ENCODE peak calls at places on chromosomes 6 and 20, in five cellular contexts. N is lower lobe of right lung, Z is thoracic aorta, A is heart left ventricle, T is osteoblast. I is an unnamed sample.
A peak's percentile ranks its signal among the peaks of the same experiment; 100 is the strongest.

GRCh38 chr6:44009425-44010321 is 117.6 kb downstream of the MRPL14 start:
- DNase-seq in A (peak; percentile 69), Z (no peak), T (peak; percentile 58), N (no peak), I (peak; percentile 3)

GRCh38 chr20:62647521-62648317 is 5.4 kb downstream of the SLCO4A1 start:
- DNase-seq in T (no peak), A (no peak), Z (no peak), N (no peak), I (peak; percentile 87)

GRCh38 chr6:8195040-8195713 is 92.8 kb upstream of the EEF1E1 start:
- DNase-seq in T (no peak), A (no peak), Z (no peak), N (no peak), I (peak; percentile 39)

GRCh38 chr6:43887906-43888683 is 118.1 kb downstream of the VEGFA start:
- DNase-seq in A (no peak), Z (no peak), T (peak; percentile 47), N (no peak), I (peak; percentile 79)

GRCh38 chr6:160750276-160750689 is 48.2 kb downstream of the PLG start:
- DNase-seq in Z (no peak), N (no peak), T (peak; percentile 15), A (no peak), I (peak; percentile 33)

GRCh38 chr6:40936810-40937209 is 102.2 kb downstream of the UNC5CL start:
- DNase-seq in N (no peak), Z (no peak), T (peak; percentile 81), A (no peak), I (no peak)

GRCh38 chr20:53381568-53382262 is 211.9 kb downstream of the ZNF217 start:
- DNase-seq in Z (no peak), T (no peak), A (no peak), N (no peak), I (no peak)

GRCh38 chr20:50276119-50277063 is 85.8 kb downstream of the CEBPB start:
- DNase-seq in A (no peak), Z (no peak), T (peak; percentile 82), N (peak; percentile 78), I (no peak)

GRCh38 chr20:31449511-31450128 is 9.2 kb downstream of the DEFB123 start:
- DNase-seq in Z (no peak), A (no peak), T (no peak), N (no peak), I (no peak)
- H3K9me3 ChIP-seq in Z (no peaks in the 10 kb centered on the region), A (no peaks in the 10 kb centered on the region), T (no peaks in the 10 kb centered on the region), N (no peaks in the 10 kb centered on the region), I (no peaks in the 10 kb centered on the region)

GRCh38 chr6:16764188-16764950 is 3.1 kb upstream of the ATXN1 start:
- DNase-seq in A (no peak), Z (no peak), N (no peak), T (peak; percentile 81), I (no peak)
- TF ChIP-seq CTCF in A (no peak), Z (no peak), N (peak; percentile 30), T (peak; percentile 61), I (peak; percentile 41)

DNA sequence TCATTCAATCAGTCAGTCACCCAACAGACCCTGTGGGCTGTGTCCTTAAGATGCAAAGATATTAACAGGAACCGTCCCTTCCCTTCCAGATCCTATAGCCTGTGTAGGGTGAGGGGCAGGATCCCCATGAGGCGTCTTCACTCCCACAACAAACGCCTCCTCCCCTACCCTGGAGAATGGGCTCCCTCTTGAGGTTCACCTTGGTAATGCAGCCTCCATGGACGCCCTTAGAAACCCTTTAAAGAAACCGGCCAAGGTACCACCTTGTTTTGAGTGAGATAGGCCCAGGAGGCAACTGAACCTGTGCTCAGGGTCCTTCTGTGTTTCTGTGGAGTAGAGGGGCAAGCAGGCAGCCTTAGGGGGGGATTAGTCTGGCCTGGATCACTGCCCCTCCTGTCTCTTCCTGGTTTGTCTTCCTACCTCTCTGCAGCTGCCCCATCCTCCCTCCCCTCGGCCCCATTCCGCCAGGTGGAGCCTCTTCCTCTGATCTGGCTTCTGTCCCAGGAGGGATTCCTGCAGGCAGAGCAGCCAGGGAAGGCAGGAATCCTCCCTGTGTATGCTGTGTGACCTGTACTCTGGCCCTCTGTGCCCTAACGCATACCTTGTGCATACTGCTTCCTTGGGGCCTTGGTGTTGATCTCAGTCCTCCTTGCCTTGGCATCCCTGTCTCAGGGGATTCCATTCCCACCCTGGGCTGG is 6.6 kb upstream of the GUCA1A start:
- DNase-seq in T (peak; percentile 91), N (no peak), A (no peak), Z (no peak), I (peak; percentile 95)
- H3K9me3 ChIP-seq in T (no peaks in the 10 kb centered on the region), N (no peaks in the 10 kb centered on the region), A (no peaks in the 10 kb centered on the region), Z (no peaks in the 10 kb centered on the region), I (no peaks in the 10 kb centered on the region)

GRCh38 chr20:1313236-1313964 is 15.5 kb downstream of the SDCBP2 start:
- DNase-seq in A (peak; percentile 89), T (peak; percentile 97), Z (peak; percentile 38), N (peak; percentile 78), I (peak; percentile 83)
- TF ChIP-seq CTCF in A (peak; percentile 99), T (peak; percentile 91), Z (peak; percentile 98), N (peak; percentile 97), I (peak; percentile 89)

GRCh38 chr6:36082318-36082717 is 48.0 kb upstream of the MAPK13 start:
- DNase-seq in Z (no peak), A (no peak), N (no peak), T (no peak), I (no peak)
- H3K9me3 ChIP-seq in Z (no peaks in the 10 kb centered on the region), A (no peaks in the 10 kb centered on the region), N (no peaks in the 10 kb centered on the region), T (no peaks in the 10 kb centered on the region), I (peaks cover 26% of the 10 kb centered on the region)

GRCh38 chr6:154656660-154657059 is 76.6 kb upstream of the SCAF8 start:
- DNase-seq in Z (no peak), T (no peak), A (no peak), N (no peak), I (no peak)

GRCh38 chr6:154661751-154662150 is 71.5 kb upstream of the SCAF8 start:
- DNase-seq in A (no peak), T (no peak), Z (no peak), N (no peak), I (no peak)
- TF ChIP-seq CTCF in A (no peak), T (no peak), Z (no peak), N (no peak), I (no peak)

DNA sequence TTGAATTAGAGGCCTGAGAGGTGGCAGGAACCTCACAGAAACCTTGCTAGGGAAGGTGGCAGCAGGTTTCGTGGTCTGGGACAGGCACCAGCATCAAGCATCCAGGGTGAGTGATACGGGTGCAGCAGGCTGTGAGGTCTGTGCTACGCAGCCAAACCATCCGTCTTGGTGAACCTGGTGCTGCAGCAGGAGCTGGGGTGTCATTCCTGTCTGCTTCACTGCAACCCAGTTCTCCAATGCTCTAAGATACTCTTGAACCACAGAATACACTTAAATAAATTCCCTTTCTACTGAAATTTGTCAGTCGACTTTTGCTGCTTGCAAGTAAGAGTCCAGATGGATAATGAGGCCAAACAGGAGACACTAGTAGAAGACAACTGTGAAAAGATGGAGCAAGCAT is 9.7 kb upstream of the CBLN4 start:
- DNase-seq in N (no peak), T (no peak), A (no peak), Z (no peak), I (no peak)
- H3K9me3 ChIP-seq in N (no peaks in the 10 kb centered on the region), T (peaks cover 2% of the 10 kb centered on the region), A (no peaks in the 10 kb centered on the region), Z (no peaks in the 10 kb centered on the region), I (no peaks in the 10 kb centered on the region)

GRCh38 chr6:111689946-111690345 is 84.3 kb upstream of the TRAF3IP2 start:
- DNase-seq in A (no peak), T (no peak), Z (no peak), N (no peak), I (no peak)
- TF ChIP-seq CTCF in A (no peak), T (no peak), Z (no peak), N (no peak), I (no peak)

GRCh38 chr20:56229821-56230220 is 18.7 kb upstream of the MC3R start:
- DNase-seq in A (no peak), Z (no peak), N (no peak), T (no peak), I (no peak)
- H3K9me3 ChIP-seq in A (no peaks in the 10 kb centered on the region), Z (no peaks in the 10 kb centered on the region), N (no peaks in the 10 kb centered on the region), T (peaks cover 3% of the 10 kb centered on the region), I (peaks cover 8% of the 10 kb centered on the region)

I was measured in WERI-Rb-1.